ENCODE peak calls at places on chromosome 3, in seven cellular contexts. One of them, this sample, is unnamed.

GRCh38 chr3:48709051-48709461 is 8.0 kb downstream of the IP6K2 start:
- DNase-seq in NB4: no peak
- DNase-seq in dorsolateral prefrontal cortex: no peak
- DNase-seq in AG09309: no peak
- DNase-seq in hepatocyte: no peak
- DNase-seq in lower leg skin: no peak
- DNase-seq in cardiac fibroblast: no peak
- DNase-seq in this sample: no peak

GRCh38 chr3:133868166-133868565 is 27.5 kb downstream of the RAB6B start:
- DNase-seq in NB4: no peak
- DNase-seq in dorsolateral prefrontal cortex: no peak
- DNase-seq in AG09309: no peak
- DNase-seq in hepatocyte: no peak
- DNase-seq in lower leg skin: no peak
- DNase-seq in cardiac fibroblast: no peak
- DNase-seq in this sample: no peak

GRCh38 chr3:168100777-168101492 is 5.2 kb upstream of the GOLIM4 start:
- DNase-seq in NB4: no peak
- DNase-seq in dorsolateral prefrontal cortex: no peak
- DNase-seq in AG09309: no peak
- DNase-seq in hepatocyte: no peak
- DNase-seq in lower leg skin: no peak
- DNase-seq in cardiac fibroblast: no peak
- DNase-seq in this sample: no peak

GRCh38 chr3:8662594-8662993 is 18.0 kb upstream of the SSUH2 start:
- DNase-seq in NB4: no peak
- DNase-seq in dorsolateral prefrontal cortex: no peak
- DNase-seq in AG09309: no peak
- DNase-seq in hepatocyte: no peak
- DNase-seq in lower leg skin: no peak
- DNase-seq in cardiac fibroblast: no peak
- DNase-seq in this sample: no peak

GRCh38 chr3:194374930-194375329 is 5.4 kb upstream of the LRRC15 start:
- DNase-seq in NB4: no peak
- DNase-seq in dorsolateral prefrontal cortex: peak; percentile 26
- DNase-seq in AG09309: no peak
- DNase-seq in hepatocyte: no peak
- DNase-seq in lower leg skin: no peak
- DNase-seq in cardiac fibroblast: no peak
- DNase-seq in this sample: no peak

GRCh38 chr3:99396651-99397050 is 241.7 kb upstream of the COL8A1 start:
- DNase-seq in NB4: no peak
- DNase-seq in dorsolateral prefrontal cortex: no peak
- DNase-seq in AG09309: peak; percentile 71
- DNase-seq in hepatocyte: no peak
- DNase-seq in lower leg skin: no peak
- DNase-seq in cardiac fibroblast: no peak
- DNase-seq in this sample: no peak

GRCh38 chr3:32684800-32685603 is at the start of gene CNOT10:
- DNase-seq in NB4: peak; percentile 97
- DNase-seq in dorsolateral prefrontal cortex: peak; percentile 95
- DNase-seq in AG09309: peak; percentile 52
- DNase-seq in hepatocyte: peak; percentile 98
- DNase-seq in lower leg skin: peak; percentile 92
- DNase-seq in cardiac fibroblast: peak; percentile 95
- DNase-seq in this sample: peak; percentile 97

GRCh38 chr3:150248116-150248864 is 159.8 kb upstream of the TSC22D2 start:
- DNase-seq in NB4: no peak
- DNase-seq in dorsolateral prefrontal cortex: no peak
- DNase-seq in AG09309: no peak
- DNase-seq in hepatocyte: no peak
- DNase-seq in lower leg skin: no peak
- DNase-seq in cardiac fibroblast: peak; percentile 81
- DNase-seq in this sample: no peak

GRCh38 chr3:11651900-11652299 is 8.2 kb upstream of the VGLL4 start:
- DNase-seq in NB4: peak; percentile 51
- DNase-seq in dorsolateral prefrontal cortex: no peak
- DNase-seq in AG09309: no peak
- DNase-seq in hepatocyte: peak; percentile 36
- DNase-seq in lower leg skin: no peak
- DNase-seq in cardiac fibroblast: peak; percentile 69
- DNase-seq in this sample: peak; percentile 63

GRCh38 chr3:11653298-11654055 is 9.8 kb upstream of the VGLL4 start:
- DNase-seq in NB4: peak; percentile 16
- DNase-seq in dorsolateral prefrontal cortex: no peak
- DNase-seq in AG09309: no peak
- DNase-seq in hepatocyte: no peak
- DNase-seq in lower leg skin: no peak
- DNase-seq in cardiac fibroblast: no peak
- DNase-seq in this sample: peak; percentile 55

GRCh38 chr3:177284383-177284881 is 87.2 kb upstream of the TBL1XR1 start:
- DNase-seq in NB4: peak; percentile 92
- DNase-seq in dorsolateral prefrontal cortex: no peak
- DNase-seq in AG09309: no peak
- DNase-seq in hepatocyte: peak; percentile 70
- DNase-seq in lower leg skin: peak; percentile 51
- DNase-seq in cardiac fibroblast: peak; percentile 71
- DNase-seq in this sample: peak; percentile 89

GRCh38 chr3:11570789-11571495 is 72.8 kb downstream of the VGLL4 start:
- DNase-seq in NB4: no peak
- DNase-seq in dorsolateral prefrontal cortex: no peak
- DNase-seq in AG09309: no peak
- DNase-seq in hepatocyte: no peak
- DNase-seq in lower leg skin: no peak
- DNase-seq in cardiac fibroblast: peak; percentile 51
- DNase-seq in this sample: no peak

GRCh38 chr3:12896206-12896697 is 54.9 kb upstream of the RPL32 start:
- DNase-seq in NB4: peak; percentile 49
- DNase-seq in dorsolateral prefrontal cortex: no peak
- DNase-seq in AG09309: no peak
- DNase-seq in hepatocyte: no peak
- DNase-seq in lower leg skin: no peak
- DNase-seq in cardiac fibroblast: peak; percentile 26
- DNase-seq in this sample: no peak

GRCh38 chr3:149332227-149332765 is 1.1 kb downstream of the TM4SF18 start:
- DNase-seq in NB4: no peak
- DNase-seq in dorsolateral prefrontal cortex: no peak
- DNase-seq in AG09309: no peak
- DNase-seq in hepatocyte: no peak
- DNase-seq in lower leg skin: no peak
- DNase-seq in cardiac fibroblast: no peak
- DNase-seq in this sample: no peak

GRCh38 chr3:71206821-71207220 is 376.7 kb downstream of the FOXP1 start:
- DNase-seq in NB4: no peak
- DNase-seq in dorsolateral prefrontal cortex: no peak
- DNase-seq in AG09309: no peak
- DNase-seq in hepatocyte: no peak
- DNase-seq in lower leg skin: no peak
- DNase-seq in cardiac fibroblast: no peak
- DNase-seq in this sample: no peak

GRCh38 chr3:186930639-186931486 is 537 bp downstream of the ST6GAL1 start:
- DNase-seq in NB4: peak; percentile 88
- DNase-seq in dorsolateral prefrontal cortex: no peak
- DNase-seq in AG09309: no peak
- DNase-seq in hepatocyte: peak; percentile 73
- DNase-seq in lower leg skin: peak; percentile 34
- DNase-seq in cardiac fibroblast: peak; percentile 57
- DNase-seq in this sample: peak; percentile 94

GRCh38 chr3:184811663-184811998 is 335 bp upstream of the VPS8 start:
- DNase-seq in NB4: no peak
- DNase-seq in dorsolateral prefrontal cortex: no peak
- DNase-seq in AG09309: no peak
- DNase-seq in hepatocyte: no peak
- DNase-seq in lower leg skin: no peak
- DNase-seq in cardiac fibroblast: no peak
- DNase-seq in this sample: no peak

GRCh38 chr3:111103807-111104206 is 32.2 kb downstream of the NECTIN3 start:
- DNase-seq in NB4: no peak
- DNase-seq in dorsolateral prefrontal cortex: no peak
- DNase-seq in AG09309: no peak
- DNase-seq in hepatocyte: no peak
- DNase-seq in lower leg skin: no peak
- DNase-seq in cardiac fibroblast: no peak
- DNase-seq in this sample: no peak

GRCh38 chr3:106093616-106094015 is 224.8 kb upstream of the CBLB start:
- DNase-seq in NB4: no peak
- DNase-seq in dorsolateral prefrontal cortex: no peak
- DNase-seq in AG09309: no peak
- DNase-seq in hepatocyte: no peak
- DNase-seq in lower leg skin: no peak
- DNase-seq in cardiac fibroblast: no peak
- DNase-seq in this sample: no peak

GRCh38 chr3:85837402-85837801 is 878.6 kb downstream of the CADM2 start:
- DNase-seq in NB4: no peak
- DNase-seq in dorsolateral prefrontal cortex: no peak
- DNase-seq in AG09309: no peak
- DNase-seq in hepatocyte: no peak
- DNase-seq in lower leg skin: no peak
- DNase-seq in cardiac fibroblast: no peak
- DNase-seq in this sample: no peak

GRCh38 chr3:168459229-168459784 is 363.6 kb upstream of the GOLIM4 start:
- DNase-seq in NB4: no peak
- DNase-seq in dorsolateral prefrontal cortex: no peak
- DNase-seq in AG09309: peak; percentile 7
- DNase-seq in hepatocyte: no peak
- DNase-seq in lower leg skin: no peak
- DNase-seq in cardiac fibroblast: no peak
- DNase-seq in this sample: no peak

GRCh38 chr3:183701744-183702143 is 4.1 kb downstream of the YEATS2 start:
- DNase-seq in NB4: no peak
- DNase-seq in dorsolateral prefrontal cortex: no peak
- DNase-seq in AG09309: no peak
- DNase-seq in hepatocyte: peak; percentile 11
- DNase-seq in lower leg skin: no peak
- DNase-seq in cardiac fibroblast: no peak
- DNase-seq in this sample: peak; percentile 26

GRCh38 chr3:116863842-116864626 is 154.5 kb downstream of the TUSC7 start:
- DNase-seq in NB4: peak; percentile 22
- DNase-seq in dorsolateral prefrontal cortex: no peak
- DNase-seq in AG09309: no peak
- DNase-seq in hepatocyte: peak; percentile 47
- DNase-seq in lower leg skin: no peak
- DNase-seq in cardiac fibroblast: peak; percentile 57
- DNase-seq in this sample: peak; percentile 75

GRCh38 chr3:146020969-146021368 is 140.0 kb downstream of the PLOD2 start:
- DNase-seq in NB4: peak; percentile 1
- DNase-seq in dorsolateral prefrontal cortex: no peak
- DNase-seq in AG09309: no peak
- DNase-seq in hepatocyte: no peak
- DNase-seq in lower leg skin: no peak
- DNase-seq in cardiac fibroblast: no peak
- DNase-seq in this sample: peak; percentile 37

DNA sequence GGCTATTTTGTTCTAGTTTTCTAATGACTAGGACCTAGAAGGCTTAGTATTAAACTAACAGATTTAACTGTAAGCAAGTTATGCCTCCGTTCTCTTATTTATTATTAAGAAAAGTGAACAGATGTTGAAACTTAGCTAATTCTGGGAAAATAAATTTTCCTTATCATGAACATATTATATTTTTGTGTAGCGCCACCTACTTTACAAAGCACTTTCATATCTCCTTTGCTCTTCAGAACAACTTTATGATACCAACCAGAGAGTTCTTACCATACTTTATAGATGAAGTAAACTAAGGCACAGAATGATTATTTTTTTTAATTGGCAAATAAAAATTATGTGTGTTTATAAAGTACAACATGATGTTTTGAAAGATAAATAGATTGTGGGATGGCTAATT is 59.4 kb downstream of the NME9 start:
- DNase-seq in NB4: no peak
- DNase-seq in dorsolateral prefrontal cortex: no peak
- DNase-seq in AG09309: no peak
- DNase-seq in hepatocyte: no peak
- DNase-seq in lower leg skin: no peak
- DNase-seq in cardiac fibroblast: no peak
- DNase-seq in this sample: no peak
- TF ChIP-seq CTCF in NB4: no peak
- TF ChIP-seq CTCF in dorsolateral prefrontal cortex: no peak
- TF ChIP-seq CTCF in AG09309: no peak
- TF ChIP-seq CTCF in hepatocyte: no peak
- TF ChIP-seq CTCF in lower leg skin: no peak
- TF ChIP-seq CTCF in cardiac fibroblast: no peak
- TF ChIP-seq CTCF in this sample: peak; percentile 14

GRCh38 chr3:5731100-5731499 is 543.6 kb downstream of the EDEM1 start:
- DNase-seq in NB4: peak; percentile 34
- DNase-seq in dorsolateral prefrontal cortex: no peak
- DNase-seq in AG09309: no peak
- DNase-seq in hepatocyte: peak; percentile 16
- DNase-seq in lower leg skin: no peak
- DNase-seq in cardiac fibroblast: no peak
- DNase-seq in this sample: no peak
- TF ChIP-seq CTCF in NB4: peak; percentile 56
- TF ChIP-seq CTCF in dorsolateral prefrontal cortex: peak; percentile 28
- TF ChIP-seq CTCF in AG09309: no peak
- TF ChIP-seq CTCF in hepatocyte: peak; percentile 39
- TF ChIP-seq CTCF in lower leg skin: no peak
- TF ChIP-seq CTCF in cardiac fibroblast: no peak
- TF ChIP-seq CTCF in this sample: no peak

GRCh38 chr3:101849714-101850326 is 506 bp downstream of the NFKBIZ start:
- DNase-seq in NB4: peak; percentile 64
- DNase-seq in dorsolateral prefrontal cortex: peak; percentile 47
- DNase-seq in AG09309: no peak
- DNase-seq in hepatocyte: no peak
- DNase-seq in lower leg skin: peak; percentile 41
- DNase-seq in cardiac fibroblast: no peak
- DNase-seq in this sample: peak; percentile 49
- TF ChIP-seq CTCF in NB4: no peak
- TF ChIP-seq CTCF in dorsolateral prefrontal cortex: no peak
- TF ChIP-seq CTCF in AG09309: no peak
- TF ChIP-seq CTCF in hepatocyte: no peak
- TF ChIP-seq CTCF in lower leg skin: no peak
- TF ChIP-seq CTCF in cardiac fibroblast: no peak
- TF ChIP-seq CTCF in this sample: peak; percentile 7

GRCh38 chr3:79351693-79352092 is 416.1 kb downstream of the ROBO1 start:
- DNase-seq in NB4: no peak
- DNase-seq in dorsolateral prefrontal cortex: no peak
- DNase-seq in AG09309: no peak
- DNase-seq in hepatocyte: no peak
- DNase-seq in lower leg skin: no peak
- DNase-seq in cardiac fibroblast: no peak
- DNase-seq in this sample: no peak
- TF ChIP-seq CTCF in NB4: no peak
- TF ChIP-seq CTCF in dorsolateral prefrontal cortex: no peak
- TF ChIP-seq CTCF in AG09309: no peak
- TF ChIP-seq CTCF in hepatocyte: no peak
- TF ChIP-seq CTCF in lower leg skin: no peak
- TF ChIP-seq CTCF in cardiac fibroblast: no peak
- TF ChIP-seq CTCF in this sample: no peak

GRCh38 chr3:10205461-10206165 is 40.9 kb downstream of the IRAK2 start:
- DNase-seq in NB4: no peak
- DNase-seq in dorsolateral prefrontal cortex: no peak
- DNase-seq in AG09309: no peak
- DNase-seq in hepatocyte: no peak
- DNase-seq in lower leg skin: no peak
- DNase-seq in cardiac fibroblast: peak; percentile 89
- DNase-seq in this sample: no peak
- TF ChIP-seq CTCF in NB4: no peak
- TF ChIP-seq CTCF in dorsolateral prefrontal cortex: no peak
- TF ChIP-seq CTCF in AG09309: peak; percentile 4
- TF ChIP-seq CTCF in hepatocyte: no peak
- TF ChIP-seq CTCF in lower leg skin: no peak
- TF ChIP-seq CTCF in cardiac fibroblast: no peak
- TF ChIP-seq CTCF in this sample: no peak

This sample was measured in GM23338.